ENCODE peak calls at places on chromosome 11, in eight cellular contexts. C is Panc1; Q is upper lobe of left lung; Y is activated CD4-positive, CD25-positive, alpha-beta regulatory T cell treated with anti-CD3 and anti-CD28 coated beads, Interleukin-2, amount 50 U/mL, for 24 hours; D is activated naive CD8-positive, alpha-beta T cell treated with anti-CD3 and anti-CD28 coated beads, Interleukin-2, amount 10 ng/mL, durations not matched to agents 7 days and 5 days; G is Right ventricle myocardium superior; H is naive B cell; T is GM23338. L is an unnamed sample.

GRCh38 chr11:95888439-95888838 is 35.5 kb downstream of the MTMR2 start:
- ATAC-seq in C (no peak), Q (no peak), Y (no peak), D (no peak), G (no peak), H (no peak), T (no peak), L (no peak)

GRCh38 chr11:575324-575995 is 810 bp upstream of the PHRF1 start:
- ATAC-seq in C (peak), Q (peak), Y (peak), D (peak), G (peak), H (peak), T (peak), L (peak)

GRCh38 chr11:96112192-96113099 is 188.5 kb upstream of the MTMR2 start:
- ATAC-seq in C (no peak), Q (no peak), Y (peak), D (peak), G (no peak), H (no peak), T (no peak), L (no peak)

GRCh38 chr11:36211735-36212430 is 77.3 kb downstream of the COMMD9 start:
- ATAC-seq in C (no peak), Q (no peak), Y (no peak), D (no peak), G (no peak), H (no peak), T (peak), L (no peak)

GRCh38 chr11:35905901-35906661 is 37.8 kb upstream of the LDLRAD3 start:
- ATAC-seq in C (no peak), Q (no peak), Y (no peak), D (no peak), G (peak), H (no peak), T (no peak), L (no peak)

GRCh38 chr11:30452842-30453241 is 129.9 kb downstream of the ARL14EP start:
- ATAC-seq in C (no peak), Q (no peak), Y (no peak), D (no peak), G (no peak), H (no peak), T (no peak), L (no peak)

GRCh38 chr11:103889679-103890078 is 146.8 kb upstream of the DDI1 start:
- ATAC-seq in C (no peak), Q (no peak), Y (no peak), D (no peak), G (no peak), H (no peak), T (no peak), L (no peak)

GRCh38 chr11:92852946-92853345 is 116.5 kb upstream of the MTNR1B start:
- ATAC-seq in C (no peak), Q (no peak), Y (no peak), D (no peak), G (peak), H (no peak), T (no peak), L (no peak)

GRCh38 chr11:96198466-96198808 is 144.6 kb downstream of the MAML2 start:
- ATAC-seq in C (no peak), Q (no peak), Y (no peak), D (no peak), G (no peak), H (no peak), T (no peak), L (no peak)

GRCh38 chr11:108286369-108286768 is 63.5 kb downstream of the ATM start:
- ATAC-seq in C (no peak), Q (no peak), Y (no peak), D (no peak), G (no peak), H (no peak), T (peak), L (no peak)

GRCh38 chr11:16052750-16053149 is 303.6 kb downstream of the SOX6 start:
- ATAC-seq in C (no peak), Q (no peak), Y (no peak), D (no peak), G (no peak), H (no peak), T (no peak), L (no peak)

GRCh38 chr11:34179026-34179675 is 73.7 kb downstream of the NAT10 start:
- ATAC-seq in C (no peak), Q (no peak), Y (no peak), D (no peak), G (no peak), H (no peak), T (no peak), L (no peak)

GRCh38 chr11:76044750-76045320 is 161.5 kb downstream of the WNT11 start:
- ATAC-seq in C (no peak), Q (no peak), Y (no peak), D (no peak), G (no peak), H (no peak), T (no peak), L (no peak)

GRCh38 chr11:17991799-17992433 is 20.9 kb downstream of the SERGEF start:
- ATAC-seq in C (peak), Q (peak), Y (no peak), D (peak), G (no peak), H (peak), T (peak), L (peak)

GRCh38 chr11:92480519-92480918 is 255.9 kb downstream of the FAT3 start:
- ATAC-seq in C (no peak), Q (no peak), Y (no peak), D (no peak), G (no peak), H (no peak), T (no peak), L (no peak)

GRCh38 chr11:34977039-34977906 is 60.9 kb downstream of the PDHX start:
- ATAC-seq in C (peak), Q (peak), Y (no peak), D (no peak), G (no peak), H (no peak), T (no peak), L (no peak)

GRCh38 chr11:126823271-126823670 is 177.3 kb downstream of the KIRREL3 start:
- ATAC-seq in C (no peak), Q (no peak), Y (no peak), D (no peak), G (no peak), H (no peak), T (no peak), L (no peak)

GRCh38 chr11:12156301-12157140 is 46.1 kb downstream of the MICAL2 start:
- ATAC-seq in C (no peak), Q (no peak), Y (no peak), D (no peak), G (no peak), H (no peak), T (no peak), L (no peak)

GRCh38 chr11:10386861-10387208 is 68.2 kb upstream of the AMPD3 start:
- ATAC-seq in C (no peak), Q (no peak), Y (no peak), D (no peak), G (no peak), H (no peak), T (no peak), L (no peak)

GRCh38 chr11:771617-772204 is 5.6 kb downstream of the GATD1 start:
- ATAC-seq in C (no peak), Q (no peak), Y (no peak), D (no peak), G (no peak), H (no peak), T (peak), L (no peak)

GRCh38 chr11:61270354-61271070 is 24.6 kb downstream of the VWCE start:
- ATAC-seq in C (no peak), Q (no peak), Y (peak), D (no peak), G (no peak), H (no peak), T (no peak), L (no peak)

GRCh38 chr11:124274000-124274399 is 17.8 kb downstream of the OR8G5 start:
- ATAC-seq in C (no peak), Q (no peak), Y (no peak), D (no peak), G (no peak), H (no peak), T (no peak), L (no peak)

GRCh38 chr11:27292642-27293020 is 70.4 kb downstream of the CCDC34 start:
- ATAC-seq in C (no peak), Q (no peak), Y (no peak), D (no peak), G (peak), H (no peak), T (no peak), L (no peak)

GRCh38 chr11:130652671-130653335 is 204.4 kb downstream of the ADAMTS15 start:
- ATAC-seq in C (no peak), Q (peak), Y (no peak), D (no peak), G (peak), H (no peak), T (no peak), L (peak)

GRCh38 chr11:119085523-119085878 is 820 bp downstream of the HMBS start:
- ATAC-seq in C (no peak), Q (no peak), Y (peak), D (no peak), G (no peak), H (no peak), T (peak), L (no peak)

GRCh38 chr11:88340366-88340930 is 2.9 kb upstream of the CTSC start:
- ATAC-seq in C (no peak), Q (no peak), Y (no peak), D (no peak), G (no peak), H (no peak), T (no peak), L (no peak)

GRCh38 chr11:47551086-47551485 is 1.8 kb downstream of the CELF1 start:
- ATAC-seq in C (no peak), Q (no peak), Y (no peak), D (no peak), G (no peak), H (no peak), T (peak), L (no peak)

GRCh38 chr11:12448131-12448939 is 71.0 kb downstream of the PARVA start:
- ATAC-seq in C (no peak), Q (peak), Y (no peak), D (no peak), G (peak), H (no peak), T (no peak), L (peak)